ENCODE peak calls at places on chromosomes 16 and 17, in eight cellular contexts. One of them, this sample, is unnamed.

GRCh38 chr16:88968589-88969280 is 8.3 kb downstream of the CBFA2T3 start:
- ATAC-seq in PC-3: no peak
- ATAC-seq in aorta: no peak
- ATAC-seq in A549: no peak
- ATAC-seq in upper lobe of left lung: no peak
- ATAC-seq in thoracic aorta: no peak
- ATAC-seq in K562: no peak
- ATAC-seq in mucosa of descending colon: no peak
- ATAC-seq in this sample: no peak

GRCh38 chr16:86818701-86819522 is 240.6 kb downstream of the FOXL1 start:
- ATAC-seq in mucosa of descending colon: no peak
- ATAC-seq in K562: no peak
- ATAC-seq in A549: no peak
- ATAC-seq in upper lobe of left lung: no peak
- ATAC-seq in PC-3: no peak
- ATAC-seq in aorta: peak; percentile 15
- ATAC-seq in thoracic aorta: no peak
- ATAC-seq in this sample: no peak

GRCh38 chr17:66347661-66348604 is 45.5 kb downstream of the PRKCA start:
- ATAC-seq in thoracic aorta: no peak
- ATAC-seq in K562: no peak
- ATAC-seq in upper lobe of left lung: peak; percentile 75
- ATAC-seq in aorta: no peak
- ATAC-seq in A549: no peak
- ATAC-seq in PC-3: peak; percentile 24
- ATAC-seq in mucosa of descending colon: peak; percentile 45
- ATAC-seq in this sample: no peak

GRCh38 chr16:83942074-83942473 is 11.0 kb upstream of the OSGIN1 start:
- ATAC-seq in aorta: no peak
- ATAC-seq in PC-3: no peak
- ATAC-seq in mucosa of descending colon: no peak
- ATAC-seq in K562: no peak
- ATAC-seq in A549: no peak
- ATAC-seq in thoracic aorta: no peak
- ATAC-seq in upper lobe of left lung: no peak
- ATAC-seq in this sample: no peak

GRCh38 chr17:10022416-10022815 is 117.3 kb upstream of the RCVRN start:
- ATAC-seq in upper lobe of left lung: no peak
- ATAC-seq in aorta: no peak
- ATAC-seq in PC-3: no peak
- ATAC-seq in K562: no peak
- ATAC-seq in thoracic aorta: no peak
- ATAC-seq in mucosa of descending colon: peak; percentile 8
- ATAC-seq in A549: peak; percentile 31
- ATAC-seq in this sample: no peak

GRCh38 chr17:75406222-75406615 is 741 bp upstream of the GRB2 start:
- ATAC-seq in aorta: peak; percentile 19
- ATAC-seq in PC-3: peak; percentile 12
- ATAC-seq in mucosa of descending colon: no peak
- ATAC-seq in upper lobe of left lung: peak; percentile 2
- ATAC-seq in A549: peak; percentile 30
- ATAC-seq in K562: no peak
- ATAC-seq in thoracic aorta: no peak
- ATAC-seq in this sample: no peak

GRCh38 chr17:69084911-69085310 is 24.2 kb upstream of the ABCA9 start:
- ATAC-seq in A549: peak; percentile 74
- ATAC-seq in mucosa of descending colon: no peak
- ATAC-seq in PC-3: peak; percentile 65
- ATAC-seq in aorta: no peak
- ATAC-seq in thoracic aorta: no peak
- ATAC-seq in upper lobe of left lung: no peak
- ATAC-seq in K562: peak; percentile 76
- ATAC-seq in this sample: no peak

GRCh38 chr16:21683184-21683583 is 19.4 kb downstream of the OTOA start:
- ATAC-seq in mucosa of descending colon: no peak
- ATAC-seq in PC-3: no peak
- ATAC-seq in aorta: no peak
- ATAC-seq in K562: no peak
- ATAC-seq in thoracic aorta: no peak
- ATAC-seq in A549: no peak
- ATAC-seq in upper lobe of left lung: no peak
- ATAC-seq in this sample: no peak

GRCh38 chr16:51839697-51840462 is 688.8 kb upstream of the SALL1 start:
- ATAC-seq in K562: no peak
- ATAC-seq in upper lobe of left lung: no peak
- ATAC-seq in aorta: no peak
- ATAC-seq in PC-3: no peak
- ATAC-seq in thoracic aorta: no peak
- ATAC-seq in A549: peak; percentile 19
- ATAC-seq in mucosa of descending colon: no peak
- ATAC-seq in this sample: no peak

GRCh38 chr17:40828454-40829039 is 6.1 kb upstream of the KRT10 start:
- ATAC-seq in mucosa of descending colon: no peak
- ATAC-seq in PC-3: no peak
- ATAC-seq in aorta: peak; percentile 82
- ATAC-seq in thoracic aorta: peak; percentile 74
- ATAC-seq in upper lobe of left lung: no peak
- ATAC-seq in K562: peak; percentile 12
- ATAC-seq in A549: no peak
- ATAC-seq in this sample: peak; percentile 34

GRCh38 chr16:64381979-64382378 is 739.9 kb downstream of the CDH11 start:
- ATAC-seq in PC-3: no peak
- ATAC-seq in A549: no peak
- ATAC-seq in aorta: no peak
- ATAC-seq in upper lobe of left lung: peak; percentile 40
- ATAC-seq in mucosa of descending colon: no peak
- ATAC-seq in thoracic aorta: no peak
- ATAC-seq in K562: no peak
- ATAC-seq in this sample: no peak

GRCh38 chr17:44636562-44636961 is 19.7 kb upstream of the MEIOC start:
- ATAC-seq in PC-3: peak; percentile 80
- ATAC-seq in K562: peak; percentile 42
- ATAC-seq in aorta: peak; percentile 72
- ATAC-seq in upper lobe of left lung: no peak
- ATAC-seq in thoracic aorta: no peak
- ATAC-seq in A549: peak; percentile 94
- ATAC-seq in mucosa of descending colon: no peak
- ATAC-seq in this sample: peak; percentile 43

GRCh38 chr17:49638818-49639217 is 39.1 kb downstream of the SPOP start:
- ATAC-seq in PC-3: no peak
- ATAC-seq in mucosa of descending colon: no peak
- ATAC-seq in A549: no peak
- ATAC-seq in K562: no peak
- ATAC-seq in thoracic aorta: peak; percentile 33
- ATAC-seq in upper lobe of left lung: no peak
- ATAC-seq in aorta: peak; percentile 37
- ATAC-seq in this sample: no peak

GRCh38 chr17:76641501-76641900 is 2.1 kb downstream of the ST6GALNAC1 start:
- ATAC-seq in mucosa of descending colon: peak; percentile 39
- ATAC-seq in upper lobe of left lung: peak; percentile 70
- ATAC-seq in A549: peak; percentile 68
- ATAC-seq in aorta: no peak
- ATAC-seq in K562: peak; percentile 15
- ATAC-seq in thoracic aorta: no peak
- ATAC-seq in PC-3: peak; percentile 88
- ATAC-seq in this sample: no peak

GRCh38 chr16:88639231-88640038 is 1.1 kb downstream of the IL17C start:
- ATAC-seq in aorta: no peak
- ATAC-seq in thoracic aorta: no peak
- ATAC-seq in upper lobe of left lung: peak; percentile 35
- ATAC-seq in PC-3: no peak
- ATAC-seq in A549: peak; percentile 11
- ATAC-seq in mucosa of descending colon: peak; percentile 49
- ATAC-seq in K562: peak; percentile 44
- ATAC-seq in this sample: peak; percentile 8

DNA sequence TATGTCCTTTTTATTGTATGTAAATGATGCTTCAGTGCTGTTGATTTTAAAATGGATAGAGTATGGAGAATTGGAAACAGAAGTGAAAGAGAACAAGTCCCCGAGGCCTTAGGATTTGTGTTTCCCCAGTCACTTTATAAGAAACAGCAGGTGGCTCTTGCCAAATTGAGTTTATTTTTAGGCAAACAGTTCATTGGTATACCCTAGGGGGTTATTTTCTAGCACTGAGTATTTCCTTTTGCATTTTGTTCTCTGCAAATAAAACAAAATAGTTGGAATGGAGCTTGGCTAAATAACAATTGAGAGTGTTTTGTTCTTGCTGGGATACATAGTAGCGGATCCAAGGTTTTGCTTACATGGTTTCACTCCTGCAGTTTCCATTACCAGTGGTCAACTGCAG is 591.1 kb upstream of the C16orf82 start:
- ATAC-seq in upper lobe of left lung: no peak
- ATAC-seq in PC-3: no peak
- ATAC-seq in A549: no peak
- ATAC-seq in aorta: no peak
- ATAC-seq in K562: no peak
- ATAC-seq in mucosa of descending colon: no peak
- ATAC-seq in thoracic aorta: no peak
- ATAC-seq in this sample: no peak
- H3K4me3 ChIP-seq in upper lobe of left lung: no peak overlapping the region
- H3K4me3 ChIP-seq in PC-3: no peak overlapping the region
- H3K4me3 ChIP-seq in A549: no peak overlapping the region
- H3K4me3 ChIP-seq in aorta: no peak overlapping the region
- H3K4me3 ChIP-seq in K562: no peak overlapping the region
- H3K4me3 ChIP-seq in mucosa of descending colon: no peak overlapping the region
- H3K4me3 ChIP-seq in thoracic aorta: no peak overlapping the region
- H3K4me3 ChIP-seq in this sample: no peak overlapping the region

DNA sequence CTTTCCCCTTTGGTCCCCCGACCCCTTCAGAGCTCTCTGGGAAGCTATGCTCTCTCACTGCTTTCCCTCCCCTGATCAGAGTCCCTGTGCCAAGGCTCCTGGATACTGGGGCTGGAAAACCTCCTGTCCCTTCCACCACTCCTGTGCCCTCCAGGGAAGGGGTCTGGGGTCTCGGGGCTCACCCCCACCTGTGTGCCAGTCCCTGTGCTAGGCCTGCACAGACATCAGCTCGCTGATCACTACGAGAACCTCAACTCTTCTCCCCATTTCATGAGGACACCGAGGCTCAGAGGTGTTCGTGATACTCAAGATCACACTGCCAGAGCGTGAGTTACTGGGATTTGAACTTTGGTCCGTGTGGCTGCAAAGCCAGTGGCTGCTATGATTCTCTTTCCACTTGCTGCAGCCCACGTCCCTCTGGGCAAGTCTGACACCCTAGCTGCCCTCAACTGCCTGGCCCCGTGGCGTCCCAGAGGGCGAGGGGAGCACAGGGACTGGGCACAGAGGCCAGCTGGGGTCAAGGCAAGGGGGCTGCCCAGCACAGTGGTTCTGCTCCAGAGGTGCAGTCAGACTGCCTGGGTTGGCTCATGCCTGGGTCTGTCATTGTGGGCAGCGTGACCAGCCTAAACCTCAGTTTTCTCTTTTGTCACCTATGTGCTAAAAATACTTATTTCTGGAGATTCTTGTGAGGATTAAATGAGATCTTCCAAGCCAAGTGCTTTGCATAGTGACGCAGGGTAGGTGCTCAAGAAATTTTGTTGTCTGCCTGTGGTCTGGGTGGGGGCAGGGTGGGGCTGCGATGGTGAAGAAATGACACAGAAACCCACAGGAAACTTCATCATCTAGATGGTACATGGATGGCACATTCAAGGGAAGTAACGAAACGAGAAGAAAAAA is 43.9 kb upstream of the TOB1 start:
- ATAC-seq in K562: peak; percentile 30
- ATAC-seq in A549: peak; percentile 18
- ATAC-seq in aorta: no peak
- ATAC-seq in upper lobe of left lung: peak; percentile 11
- ATAC-seq in PC-3: no peak
- ATAC-seq in mucosa of descending colon: peak; percentile 3
- ATAC-seq in thoracic aorta: no peak
- ATAC-seq in this sample: no peak
- H3K4me1 ChIP-seq in K562: no peaks in the 10 kb centered on the region
- H3K4me1 ChIP-seq in A549: peaks cover 25% of the 10 kb centered on the region
- H3K4me1 ChIP-seq in aorta: no peaks in the 10 kb centered on the region
- H3K4me1 ChIP-seq in upper lobe of left lung: no peaks in the 10 kb centered on the region
- H3K4me1 ChIP-seq in PC-3: peaks cover 9% of the 10 kb centered on the region
- H3K4me1 ChIP-seq in mucosa of descending colon: peaks cover 13% of the 10 kb centered on the region
- H3K4me1 ChIP-seq in thoracic aorta: peaks cover 6% of the 10 kb centered on the region
- H3K4me1 ChIP-seq in this sample: peaks cover 57% of the 10 kb centered on the region

GRCh38 chr17:17413821-17414220 is 63.0 kb upstream of the MED9 start:
- ATAC-seq in thoracic aorta: no peak
- ATAC-seq in mucosa of descending colon: no peak
- ATAC-seq in upper lobe of left lung: no peak
- ATAC-seq in PC-3: no peak
- ATAC-seq in K562: no peak
- ATAC-seq in A549: no peak
- ATAC-seq in aorta: no peak
- ATAC-seq in this sample: no peak

GRCh38 chr17:17416007-17416399 is 60.8 kb upstream of the MED9 start:
- ATAC-seq in upper lobe of left lung: peak; percentile 28
- ATAC-seq in mucosa of descending colon: peak; percentile 47
- ATAC-seq in thoracic aorta: no peak
- ATAC-seq in PC-3: peak; percentile 39
- ATAC-seq in A549: peak; percentile 67
- ATAC-seq in aorta: no peak
- ATAC-seq in K562: peak; percentile 89
- ATAC-seq in this sample: no peak

GRCh38 chr17:17414316-17414937 is 62.4 kb upstream of the MED9 start:
- ATAC-seq in mucosa of descending colon: no peak
- ATAC-seq in upper lobe of left lung: no peak
- ATAC-seq in K562: no peak
- ATAC-seq in thoracic aorta: no peak
- ATAC-seq in aorta: peak; percentile 42
- ATAC-seq in A549: no peak
- ATAC-seq in PC-3: peak; percentile 49
- ATAC-seq in this sample: peak; percentile 67

GRCh38 chr17:17416400-17417360 is 60.1 kb upstream of the MED9 start:
- ATAC-seq in PC-3: peak; percentile 89
- ATAC-seq in aorta: no peak
- ATAC-seq in K562: peak; percentile 24
- ATAC-seq in mucosa of descending colon: peak; percentile 48
- ATAC-seq in thoracic aorta: no peak
- ATAC-seq in A549: peak; percentile 59
- ATAC-seq in upper lobe of left lung: peak; percentile 84
- ATAC-seq in this sample: no peak

DNA sequence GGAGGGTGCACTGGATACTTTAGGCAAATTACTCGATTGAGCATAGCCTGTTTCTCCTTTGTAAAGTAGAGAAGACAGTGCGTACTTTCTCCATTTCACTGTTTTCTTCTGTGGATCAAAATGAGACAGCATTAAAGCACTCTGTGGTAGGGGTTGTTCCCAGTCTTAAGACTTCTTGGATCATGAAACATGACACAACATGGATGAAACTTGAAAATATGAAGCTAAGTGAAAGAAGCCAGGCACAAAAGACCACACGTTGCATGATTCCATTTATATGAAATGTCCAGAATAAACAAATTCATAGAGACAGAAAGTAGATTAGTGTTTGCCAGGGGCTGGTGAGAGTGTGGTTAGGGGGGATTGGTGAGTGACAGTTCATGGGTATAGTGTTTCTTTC is 61.8 kb upstream of the MED9 start:
- ATAC-seq in upper lobe of left lung: no peak
- ATAC-seq in aorta: no peak
- ATAC-seq in mucosa of descending colon: no peak
- ATAC-seq in thoracic aorta: no peak
- ATAC-seq in A549: no peak
- ATAC-seq in PC-3: no peak
- ATAC-seq in K562: no peak
- ATAC-seq in this sample: no peak
- H3K4me3 ChIP-seq in upper lobe of left lung: no peak overlapping the region
- H3K4me3 ChIP-seq in aorta: no peak overlapping the region
- H3K4me3 ChIP-seq in mucosa of descending colon: no peak overlapping the region
- H3K4me3 ChIP-seq in thoracic aorta: no peak overlapping the region
- H3K4me3 ChIP-seq in A549: no peak overlapping the region
- H3K4me3 ChIP-seq in PC-3: no peak overlapping the region
- H3K4me3 ChIP-seq in K562: no peak overlapping the region
- H3K4me3 ChIP-seq in this sample: no peak overlapping the region

GRCh38 chr17:332558-333322 is 19.9 kb downstream of the RPH3AL start:
- ATAC-seq in K562: peak; percentile 22
- ATAC-seq in PC-3: no peak
- ATAC-seq in thoracic aorta: no peak
- ATAC-seq in mucosa of descending colon: peak; percentile 15
- ATAC-seq in aorta: peak; percentile 3
- ATAC-seq in upper lobe of left lung: no peak
- ATAC-seq in A549: no peak
- ATAC-seq in this sample: peak; percentile 45
- H3K4me1 ChIP-seq in K562: no peaks in the 10 kb centered on the region
- H3K4me1 ChIP-seq in PC-3: no peaks in the 10 kb centered on the region
- H3K4me1 ChIP-seq in thoracic aorta: no peaks in the 10 kb centered on the region
- H3K4me1 ChIP-seq in mucosa of descending colon: peaks cover 8% of the 10 kb centered on the region
- H3K4me1 ChIP-seq in aorta: no peaks in the 10 kb centered on the region
- H3K4me1 ChIP-seq in upper lobe of left lung: peaks cover 10% of the 10 kb centered on the region
- H3K4me1 ChIP-seq in A549: no peaks in the 10 kb centered on the region
- H3K4me1 ChIP-seq in this sample: peaks cover 36% of the 10 kb centered on the region